ENCODE peak calls at places on chromosomes 16 and 17, in four cellular contexts. U is GM23338, D is HCT116, B is OCI-LY7. A is an unnamed sample.

GRCh38 chr17:34999456-34999855 is 19.1 kb downstream of the LIG3 start:
- DNase-seq in U (no peak), D (no peak), B (no peak), A (no peak)

GRCh38 chr17:32596666-32597065 is 109.9 kb downstream of the CDK5R1 start:
- DNase-seq in U (no peak), D (no peak), B (no peak), A (no peak)

GRCh38 chr17:67258836-67259468 is 14.0 kb upstream of the HELZ start:
- DNase-seq in U (no peak), D (no peak), B (no peak), A (no peak)

GRCh38 chr16:31386157-31386984 is 6.8 kb upstream of the ITGAD start:
- DNase-seq in U (peak; percentile 62), D (peak; percentile 54), B (no peak), A (peak; percentile 34)

GRCh38 chr16:89117975-89118289 is 24.3 kb downstream of the ACSF3 start:
- DNase-seq in U (no peak), D (no peak), B (no peak), A (no peak)

GRCh38 chr17:80247561-80247960 is 13.1 kb upstream of the RNF213 start:
- DNase-seq in U (no peak), D (no peak), B (no peak), A (no peak)

GRCh38 chr17:63930951-63931575 is 1.1 kb downstream of the CD79B start:
- DNase-seq in U (peak; percentile 72), D (no peak), B (peak; percentile 83), A (no peak)

GRCh38 chr17:78144736-78145641 is 1.2 kb upstream of the C17orf99 start:
- DNase-seq in U (no peak), D (no peak), B (no peak), A (no peak)

GRCh38 chr16:12178251-12178990 is 201.9 kb downstream of the SNX29 start:
- DNase-seq in U (no peak), D (no peak), B (no peak), A (no peak)

GRCh38 chr16:89570342-89570923 is 5.1 kb upstream of the CPNE7 start:
- DNase-seq in U (no peak), D (no peak), B (no peak), A (no peak)

GRCh38 chr16:86571197-86571915 is 4.7 kb downstream of the FOXC2 start:
- DNase-seq in U (no peak), D (no peak), B (no peak), A (no peak)

GRCh38 chr16:35631261-35631945 is 2172.0 kb downstream of the TP53TG3F start:
- DNase-seq in U (no peak), D (no peak), B (no peak), A (no peak)

GRCh38 chr17:41957058-41957868 is 9.3 kb upstream of the CNP start:
- DNase-seq in U (peak; percentile 60), D (no peak), B (no peak), A (no peak)

GRCh38 chr16:66315210-66315825 is 51.2 kb upstream of the CDH5 start:
- DNase-seq in U (peak; percentile 86), D (peak; percentile 54), B (peak; percentile 72), A (peak; percentile 85)

GRCh38 chr17:13541032-13541480 is 60.7 kb downstream of the HS3ST3A1 start:
- DNase-seq in U (no peak), D (peak; percentile 41), B (no peak), A (peak; percentile 30)

GRCh38 chr16:12257926-12258561 is 281.5 kb downstream of the SNX29 start:
- DNase-seq in U (peak; percentile 28), D (no peak), B (peak; percentile 85), A (peak; percentile 67)

GRCh38 chr17:6843241-6843890 is 11.8 kb upstream of the TEKT1 start:
- DNase-seq in U (peak; percentile 80), D (peak; percentile 48), B (peak; percentile 74), A (peak; percentile 72)

GRCh38 chr17:62336527-62336926 is 43.8 kb upstream of the EFCAB3 start:
- DNase-seq in U (no peak), D (no peak), B (no peak), A (no peak)

GRCh38 chr17:34412534-34412933 is 49.5 kb upstream of the CCL1 start:
- DNase-seq in U (no peak), D (no peak), B (no peak), A (no peak)

GRCh38 chr16:28073836-28074235 is 10.3 kb upstream of the GSG1L start:
- DNase-seq in U (no peak), D (no peak), B (no peak), A (no peak)

GRCh38 chr16:29694384-29695195 is 15.6 kb downstream of the QPRT start:
- DNase-seq in U (no peak), D (no peak), B (no peak), A (no peak)

GRCh38 chr16:47780213-47780612 is 319.1 kb downstream of the PHKB start:
- DNase-seq in U (no peak), D (no peak), B (no peak), A (no peak)

GRCh38 chr17:12789075-12789975 is at the start of gene ARHGAP44:
- DNase-seq in U (peak; percentile 89), D (peak; percentile 46), B (peak; percentile 72), A (peak; percentile 85)

GRCh38 chr16:3611145-3611977 is at the start of gene SLX4:
- DNase-seq in U (peak; percentile 94), D (peak; percentile 74), B (peak; percentile 97), A (peak; percentile 99)

GRCh38 chr16:3612510-3613466 is 1.4 kb upstream of the SLX4 start:
- DNase-seq in U (no peak), D (no peak), B (no peak), A (no peak)

GRCh38 chr16:3609895-3610697 is 1.3 kb downstream of the SLX4 start:
- DNase-seq in U (no peak), D (no peak), B (peak; percentile 50), A (peak; percentile 32)

GRCh38 chr16:3608069-3608468 is 3.3 kb downstream of the SLX4 start:
- DNase-seq in U (no peak), D (no peak), B (no peak), A (no peak)

GRCh38 chr16:3610698-3611144 is 685 bp downstream of the SLX4 start:
- DNase-seq in U (peak; percentile 8), D (no peak), B (no peak), A (no peak)
- TF ChIP-seq EZH2phosphoT487 in U (no peak), D (no peak), B (no peak), A (no peak)

GRCh38 chr17:49571764-49572163 is 3.9 kb upstream of the NXPH3 start:
- DNase-seq in U (no peak), D (no peak), B (no peak), A (no peak)

GRCh38 chr17:49570540-49571242 is 5.0 kb upstream of the NXPH3 start:
- DNase-seq in U (no peak), D (no peak), B (no peak), A (no peak)

GRCh38 chr17:49572806-49573420 is 2.8 kb upstream of the NXPH3 start:
- DNase-seq in U (no peak), D (no peak), B (no peak), A (no peak)

GRCh38 chr17:49572226-49572625 is 3.4 kb upstream of the NXPH3 start:
- DNase-seq in U (no peak), D (no peak), B (no peak), A (no peak)

GRCh38 chr17:49571283-49571682 is 4.4 kb upstream of the NXPH3 start:
- DNase-seq in U (no peak), D (no peak), B (no peak), A (no peak)
- H3K4me1 ChIP-seq in U (peaks cover 16% of the 10 kb centered on the region), D (peaks cover 22% of the 10 kb centered on the region), B (peaks cover 5% of the 10 kb centered on the region), A (peaks cover 3% of the 10 kb centered on the region)

DNA sequence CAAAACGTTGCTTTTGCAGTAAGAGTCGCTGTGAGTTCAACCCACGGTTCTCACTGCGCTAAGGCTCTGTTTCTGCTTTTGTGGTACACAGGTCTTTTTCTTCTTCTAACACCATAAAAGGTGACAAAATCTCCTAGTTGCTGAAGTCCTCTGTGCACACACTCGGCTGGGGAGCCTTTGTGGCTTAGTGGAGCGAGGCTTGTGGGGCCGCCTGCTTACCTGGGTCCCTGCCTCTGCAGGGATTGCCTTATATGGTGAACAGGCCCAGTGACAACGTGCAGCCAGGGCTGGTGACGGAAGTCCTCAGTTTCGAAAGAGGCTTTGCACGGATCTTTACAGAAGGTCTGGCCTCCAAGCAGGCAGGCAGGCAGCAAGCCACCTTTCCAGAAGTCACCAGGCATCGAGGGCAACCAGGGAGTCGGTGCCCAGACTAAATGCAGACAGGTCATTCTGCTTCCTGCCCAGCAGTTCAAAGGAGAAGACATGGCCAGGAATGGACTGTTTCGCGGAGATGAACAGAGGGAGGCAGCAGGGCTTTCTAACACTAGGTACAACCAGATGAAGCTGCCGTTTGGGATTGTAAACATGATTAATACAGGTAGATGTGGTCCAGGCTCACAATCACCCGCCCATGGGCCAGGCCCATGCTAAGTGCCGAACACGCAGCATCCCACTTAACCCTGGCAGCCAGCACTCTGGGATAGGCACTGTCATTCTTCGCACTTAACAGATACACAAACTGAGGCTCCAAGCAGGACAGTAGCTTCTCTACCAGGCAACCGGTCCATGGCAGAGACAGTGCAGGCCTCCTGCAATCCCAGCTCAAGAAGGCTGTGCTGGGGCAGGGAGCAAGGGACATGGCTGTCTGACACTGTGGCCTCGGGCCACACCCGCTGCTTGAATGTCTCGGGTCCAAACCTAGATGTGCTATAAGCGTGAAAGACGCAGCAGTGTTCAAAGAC is 10.7 kb upstream of the MEAK7 start:
- DNase-seq in U (no peak), D (no peak), B (peak; percentile 76), A (peak; percentile 45)
- TF ChIP-seq EZH2phosphoT487 in U (no peak), D (no peak), B (no peak), A (no peak)

GRCh38 chr16:17365211-17365541 is 105.6 kb downstream of the XYLT1 start:
- DNase-seq in U (no peak), D (no peak), B (no peak), A (no peak)
- H3K4me1 ChIP-seq in U (peaks cover 39% of the 10 kb centered on the region), D (peaks cover under 1% of the 10 kb centered on the region), B (peaks cover 77% of the 10 kb centered on the region), A (peaks cover 37% of the 10 kb centered on the region)